ENCODE peak calls at places on chromosomes 11 and 22, in ten cellular contexts. One of them, this sample, is unnamed. For H3K9me3, the result is how much of the 10 kb centered on the place peaks cover.

GRCh38 chr11:1478544-1478943 is 8.0 kb downstream of the MOB2 start:
- DNase-seq in spleen: peak
- DNase-seq in A549: no peak
- DNase-seq in transverse colon: no peak
- DNase-seq in GM12878: no peak
- DNase-seq in IMR-90: no peak
- DNase-seq in H1: no peak
- DNase-seq in breast epithelium: no peak
- DNase-seq in stomach: no peak
- DNase-seq in Peyer's patch: no peak
- DNase-seq in this sample: peak

GRCh38 chr11:110093407-110094297 is 460 bp downstream of the ZC3H12C start:
- DNase-seq in spleen: peak
- DNase-seq in A549: peak
- DNase-seq in transverse colon: peak
- DNase-seq in GM12878: no peak
- DNase-seq in IMR-90: peak
- DNase-seq in H1: no peak
- DNase-seq in breast epithelium: no peak
- DNase-seq in stomach: peak
- DNase-seq in Peyer's patch: peak
- DNase-seq in this sample: peak

GRCh38 chr11:2661173-2662023 is 38.4 kb downstream of the KCNQ1OT1 start:
- DNase-seq in spleen: no peak
- DNase-seq in A549: no peak
- DNase-seq in transverse colon: no peak
- DNase-seq in GM12878: no peak
- DNase-seq in IMR-90: no peak
- DNase-seq in H1: no peak
- DNase-seq in breast epithelium: no peak
- DNase-seq in stomach: peak
- DNase-seq in Peyer's patch: no peak
- DNase-seq in this sample: no peak

GRCh38 chr11:68863553-68864265 is 22.0 kb upstream of the CPT1A start:
- DNase-seq in spleen: no peak
- DNase-seq in A549: no peak
- DNase-seq in transverse colon: no peak
- DNase-seq in GM12878: no peak
- DNase-seq in IMR-90: no peak
- DNase-seq in H1: no peak
- DNase-seq in breast epithelium: no peak
- DNase-seq in stomach: no peak
- DNase-seq in Peyer's patch: no peak
- DNase-seq in this sample: no peak

GRCh38 chr11:37632748-37633147 is 1034.7 kb upstream of the RAG2 start:
- DNase-seq in spleen: no peak
- DNase-seq in A549: no peak
- DNase-seq in transverse colon: no peak
- DNase-seq in GM12878: no peak
- DNase-seq in IMR-90: no peak
- DNase-seq in H1: no peak
- DNase-seq in breast epithelium: no peak
- DNase-seq in stomach: no peak
- DNase-seq in Peyer's patch: no peak
- DNase-seq in this sample: no peak

GRCh38 chr11:62832346-62833234 is at the start of gene TEX54:
- DNase-seq in spleen: peak
- DNase-seq in A549: no peak
- DNase-seq in transverse colon: peak
- DNase-seq in GM12878: no peak
- DNase-seq in IMR-90: peak
- DNase-seq in H1: no peak
- DNase-seq in breast epithelium: peak
- DNase-seq in stomach: peak
- DNase-seq in Peyer's patch: no peak
- DNase-seq in this sample: peak

GRCh38 chr22:40499187-40499753 is 128.9 kb downstream of the SGSM3 start:
- DNase-seq in spleen: no peak
- DNase-seq in A549: peak
- DNase-seq in transverse colon: no peak
- DNase-seq in GM12878: peak
- DNase-seq in IMR-90: peak
- DNase-seq in H1: peak
- DNase-seq in breast epithelium: no peak
- DNase-seq in stomach: peak
- DNase-seq in Peyer's patch: no peak
- DNase-seq in this sample: no peak

GRCh38 chr22:23063539-23064380 is 6.6 kb upstream of the GNAZ start:
- DNase-seq in spleen: peak
- DNase-seq in A549: no peak
- DNase-seq in transverse colon: no peak
- DNase-seq in GM12878: no peak
- DNase-seq in IMR-90: no peak
- DNase-seq in H1: no peak
- DNase-seq in breast epithelium: peak
- DNase-seq in stomach: peak
- DNase-seq in Peyer's patch: peak
- DNase-seq in this sample: no peak

DNA sequence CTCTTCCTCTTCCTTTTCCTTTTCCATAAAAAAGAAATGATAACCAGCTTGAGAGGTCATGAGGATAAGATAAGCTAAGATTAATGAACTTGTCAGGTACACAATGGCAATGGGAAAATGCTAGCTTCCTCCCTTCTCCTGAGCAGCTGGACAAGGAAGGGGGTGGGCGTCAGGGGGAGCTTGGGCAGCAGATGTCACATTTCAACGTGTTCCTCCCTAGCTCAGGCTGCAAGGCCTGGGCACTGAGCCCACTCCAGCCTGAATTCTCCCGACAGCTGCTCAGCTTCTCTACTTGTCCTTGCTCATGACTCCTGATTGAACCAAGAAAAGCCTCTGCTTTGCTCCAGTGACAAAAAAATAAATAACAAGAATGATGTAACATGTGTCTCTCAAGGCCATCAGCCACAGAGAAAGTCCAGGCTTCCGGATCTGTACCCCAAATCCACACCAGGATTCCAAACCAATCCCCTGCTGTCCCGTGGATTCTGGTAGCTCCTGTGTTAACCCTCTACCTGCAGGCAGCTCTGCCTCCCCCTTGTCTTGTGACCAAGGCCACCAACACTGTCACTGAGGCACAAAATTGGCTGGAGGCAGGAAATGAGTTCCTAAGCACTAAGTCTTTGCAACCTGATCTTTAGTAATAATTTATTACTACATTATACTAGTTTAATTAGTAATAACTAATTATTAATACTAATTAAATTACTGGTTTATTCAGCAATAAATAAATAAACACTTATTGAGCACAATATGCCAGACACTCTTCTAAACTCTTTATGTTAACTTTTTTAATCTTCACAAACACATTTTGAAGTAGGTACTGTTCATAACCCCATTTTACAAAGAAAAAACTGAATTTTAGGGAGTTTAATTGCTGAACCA is 146.5 kb downstream of the CCDC34 start:
- DNase-seq in spleen: peak
- DNase-seq in A549: no peak
- DNase-seq in transverse colon: peak
- DNase-seq in GM12878: no peak
- DNase-seq in IMR-90: peak
- DNase-seq in H1: no peak
- DNase-seq in breast epithelium: no peak
- DNase-seq in stomach: no peak
- DNase-seq in Peyer's patch: no peak
- DNase-seq in this sample: peak
- H3K4me3 ChIP-seq in spleen: no peak
- H3K4me3 ChIP-seq in A549: no peak
- H3K4me3 ChIP-seq in transverse colon: no peak
- H3K4me3 ChIP-seq in GM12878: no peak
- H3K4me3 ChIP-seq in IMR-90: no peak
- H3K4me3 ChIP-seq in H1: no peak
- H3K4me3 ChIP-seq in breast epithelium: no peak
- H3K4me3 ChIP-seq in stomach: no peak
- H3K4me3 ChIP-seq in Peyer's patch: no peak
- H3K4me3 ChIP-seq in this sample: no peak

GRCh38 chr22:17569971-17570511 is 6.7 kb downstream of the SLC25A18 start:
- DNase-seq in spleen: no peak
- DNase-seq in A549: no peak
- DNase-seq in transverse colon: no peak
- DNase-seq in GM12878: no peak
- DNase-seq in IMR-90: peak
- DNase-seq in H1: no peak
- DNase-seq in breast epithelium: peak
- DNase-seq in stomach: no peak
- DNase-seq in Peyer's patch: no peak
- DNase-seq in this sample: peak

GRCh38 chr22:17575151-17575550 is 11.9 kb downstream of the SLC25A18 start:
- DNase-seq in spleen: no peak
- DNase-seq in A549: no peak
- DNase-seq in transverse colon: no peak
- DNase-seq in GM12878: no peak
- DNase-seq in IMR-90: no peak
- DNase-seq in H1: no peak
- DNase-seq in breast epithelium: no peak
- DNase-seq in stomach: no peak
- DNase-seq in Peyer's patch: no peak
- DNase-seq in this sample: no peak

GRCh38 chr22:17566776-17567175 is 3.5 kb downstream of the SLC25A18 start:
- DNase-seq in spleen: no peak
- DNase-seq in A549: no peak
- DNase-seq in transverse colon: no peak
- DNase-seq in GM12878: no peak
- DNase-seq in IMR-90: no peak
- DNase-seq in H1: no peak
- DNase-seq in breast epithelium: no peak
- DNase-seq in stomach: no peak
- DNase-seq in Peyer's patch: no peak
- DNase-seq in this sample: no peak

GRCh38 chr22:17575681-17576080 is 12.4 kb downstream of the SLC25A18 start:
- DNase-seq in spleen: no peak
- DNase-seq in A549: no peak
- DNase-seq in transverse colon: no peak
- DNase-seq in GM12878: no peak
- DNase-seq in IMR-90: no peak
- DNase-seq in H1: no peak
- DNase-seq in breast epithelium: no peak
- DNase-seq in stomach: no peak
- DNase-seq in Peyer's patch: no peak
- DNase-seq in this sample: no peak

GRCh38 chr22:17570851-17571631 is 7.7 kb downstream of the SLC25A18 start:
- DNase-seq in spleen: peak
- DNase-seq in A549: no peak
- DNase-seq in transverse colon: peak
- DNase-seq in GM12878: no peak
- DNase-seq in IMR-90: peak
- DNase-seq in H1: no peak
- DNase-seq in breast epithelium: peak
- DNase-seq in stomach: peak
- DNase-seq in Peyer's patch: no peak
- DNase-seq in this sample: peak
- TF ChIP-seq POLR2A in spleen: no peak
- TF ChIP-seq POLR2A in A549: no peak
- TF ChIP-seq POLR2A in transverse colon: peak
- TF ChIP-seq POLR2A in GM12878: no peak
- TF ChIP-seq POLR2A in IMR-90: no peak
- TF ChIP-seq POLR2A in H1: no peak
- TF ChIP-seq POLR2A in breast epithelium: no peak
- TF ChIP-seq POLR2A in stomach: no peak
- TF ChIP-seq POLR2A in Peyer's patch: no peak
- TF ChIP-seq POLR2A in this sample: peak

GRCh38 chr22:48238966-48239365 is 1476.5 kb downstream of the TBC1D22A start:
- DNase-seq in spleen: peak
- DNase-seq in A549: no peak
- DNase-seq in transverse colon: no peak
- DNase-seq in GM12878: no peak
- DNase-seq in IMR-90: no peak
- DNase-seq in H1: no peak
- DNase-seq in breast epithelium: no peak
- DNase-seq in stomach: peak
- DNase-seq in Peyer's patch: no peak
- DNase-seq in this sample: no peak

GRCh38 chr22:48240935-48241230 is 1478.4 kb downstream of the TBC1D22A start:
- DNase-seq in spleen: peak
- DNase-seq in A549: no peak
- DNase-seq in transverse colon: no peak
- DNase-seq in GM12878: no peak
- DNase-seq in IMR-90: no peak
- DNase-seq in H1: no peak
- DNase-seq in breast epithelium: no peak
- DNase-seq in stomach: peak
- DNase-seq in Peyer's patch: no peak
- DNase-seq in this sample: no peak

GRCh38 chr22:48241658-48242057 is 1479.2 kb downstream of the TBC1D22A start:
- DNase-seq in spleen: peak
- DNase-seq in A549: no peak
- DNase-seq in transverse colon: no peak
- DNase-seq in GM12878: peak
- DNase-seq in IMR-90: no peak
- DNase-seq in H1: no peak
- DNase-seq in breast epithelium: no peak
- DNase-seq in stomach: peak
- DNase-seq in Peyer's patch: no peak
- DNase-seq in this sample: no peak

GRCh38 chr22:48239461-48240164 is 1477.2 kb downstream of the TBC1D22A start:
- DNase-seq in spleen: peak
- DNase-seq in A549: no peak
- DNase-seq in transverse colon: no peak
- DNase-seq in GM12878: no peak
- DNase-seq in IMR-90: no peak
- DNase-seq in H1: no peak
- DNase-seq in breast epithelium: no peak
- DNase-seq in stomach: peak
- DNase-seq in Peyer's patch: no peak
- DNase-seq in this sample: no peak

DNA sequence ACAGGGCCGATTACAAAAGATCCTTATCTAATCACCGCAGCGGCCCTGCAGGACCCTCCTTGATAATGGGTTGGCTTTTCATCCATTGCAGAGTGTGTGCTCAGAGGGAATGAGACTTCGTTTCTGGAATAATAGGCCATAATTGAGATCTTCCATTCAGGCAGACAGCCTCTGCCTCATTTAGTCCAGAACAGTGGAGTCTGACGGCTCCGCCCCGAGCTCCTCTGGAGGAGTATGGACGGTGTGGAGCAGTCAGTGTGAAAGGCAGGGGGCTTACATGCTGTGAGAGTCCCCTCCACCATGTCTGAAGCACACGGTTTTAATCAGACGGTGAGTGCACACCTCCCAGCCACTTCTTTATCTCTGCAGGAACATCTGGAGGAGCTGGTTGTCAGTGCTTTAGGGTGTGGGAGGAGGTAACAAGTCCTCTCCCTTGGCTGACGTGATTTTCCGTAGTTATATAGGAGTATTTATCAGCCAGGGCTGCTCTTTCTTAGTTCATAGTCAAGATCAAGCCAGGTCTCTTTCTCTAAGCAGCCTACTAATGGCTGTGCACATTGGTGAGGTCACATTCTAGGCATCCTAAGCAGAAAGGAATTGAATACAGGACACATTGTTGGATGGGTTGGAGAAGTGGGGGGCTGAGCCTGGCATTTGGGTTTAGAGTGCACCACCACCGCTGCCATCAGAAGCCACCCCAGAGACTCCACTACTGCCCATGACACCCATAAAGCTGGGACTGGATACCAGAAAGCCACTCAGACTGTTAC is 1477.9 kb downstream of the TBC1D22A start:
- DNase-seq in spleen: peak
- DNase-seq in A549: no peak
- DNase-seq in transverse colon: no peak
- DNase-seq in GM12878: no peak
- DNase-seq in IMR-90: no peak
- DNase-seq in H1: no peak
- DNase-seq in breast epithelium: no peak
- DNase-seq in stomach: peak
- DNase-seq in Peyer's patch: no peak
- DNase-seq in this sample: no peak
- H3K9me3 ChIP-seq in spleen: under half
- H3K9me3 ChIP-seq in A549: under half
- H3K9me3 ChIP-seq in transverse colon: under half
- H3K9me3 ChIP-seq in GM12878: under half
- H3K9me3 ChIP-seq in IMR-90: half or more
- H3K9me3 ChIP-seq in H1: under half
- H3K9me3 ChIP-seq in breast epithelium: under half
- H3K9me3 ChIP-seq in stomach: under half
- H3K9me3 ChIP-seq in Peyer's patch: under half
- H3K9me3 ChIP-seq in this sample: under half

DNA sequence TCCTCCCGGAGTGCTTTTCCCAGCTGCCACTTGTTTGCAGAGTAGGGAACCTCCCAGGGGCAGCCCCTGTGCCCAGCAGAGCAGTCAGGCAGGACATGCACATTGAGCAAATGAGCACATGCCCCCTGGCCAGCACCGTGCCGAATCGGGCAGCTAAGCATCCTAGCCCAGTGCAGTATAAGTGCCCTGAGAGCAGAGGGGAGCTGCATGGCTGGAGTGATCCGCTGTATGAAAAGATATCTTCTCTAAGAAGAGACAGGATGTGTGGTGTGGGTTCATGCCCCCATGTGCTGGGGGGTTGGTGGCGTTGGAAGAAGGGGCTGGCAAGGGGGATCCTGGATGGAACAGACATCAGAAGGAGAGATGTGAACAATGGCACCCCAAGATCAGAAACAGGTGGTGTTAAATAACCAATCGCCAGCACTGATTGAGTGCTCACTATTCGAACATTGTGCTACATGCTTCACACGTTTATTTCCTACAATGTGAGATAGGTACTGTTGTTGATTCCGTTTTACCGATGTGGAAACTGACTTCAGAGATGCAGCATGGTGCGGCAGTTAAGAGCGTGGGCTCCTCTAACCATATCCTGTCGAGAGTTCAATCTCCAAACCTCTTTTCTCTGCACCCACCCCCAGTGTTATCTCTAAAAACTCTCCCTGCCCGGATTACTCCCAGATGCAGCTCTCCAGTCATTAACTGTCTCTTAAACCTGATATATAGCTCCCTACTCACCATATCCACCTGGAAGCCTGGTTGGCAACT is 1.3 kb downstream of the AIP start:
- DNase-seq in spleen: no peak
- DNase-seq in A549: no peak
- DNase-seq in transverse colon: peak
- DNase-seq in GM12878: no peak
- DNase-seq in IMR-90: no peak
- DNase-seq in H1: no peak
- DNase-seq in breast epithelium: no peak
- DNase-seq in stomach: no peak
- DNase-seq in Peyer's patch: peak
- DNase-seq in this sample: no peak
- H3K4me3 ChIP-seq in spleen: peak
- H3K4me3 ChIP-seq in A549: no peak
- H3K4me3 ChIP-seq in transverse colon: peak
- H3K4me3 ChIP-seq in GM12878: peak
- H3K4me3 ChIP-seq in IMR-90: no peak
- H3K4me3 ChIP-seq in H1: peak
- H3K4me3 ChIP-seq in breast epithelium: peak
- H3K4me3 ChIP-seq in stomach: peak
- H3K4me3 ChIP-seq in Peyer's patch: peak
- H3K4me3 ChIP-seq in this sample: no peak